ENCODE peak calls at places on chromosomes 6 and 20, in nine cellular contexts. L, H, C, X, S, O, N, K and G are unnamed samples.

GRCh38 chr20:51366155-51366886 is 176.2 kb downstream of the NFATC2 start:
- DNase-seq in L (no peak), H (peak), C (peak), X (no peak), S (no peak), O (no peak), N (no peak), K (peak), G (peak)

GRCh38 chr6:31851485-31851832 is 11.2 kb downstream of the NEU1 start:
- DNase-seq in L (no peak), H (no peak), C (no peak), X (no peak), S (no peak), O (no peak), N (no peak), K (no peak), G (no peak)

GRCh38 chr6:48075181-48075580 is 35.8 kb downstream of the PTCHD4 start:
- DNase-seq in L (no peak), H (no peak), C (no peak), X (no peak), S (no peak), O (no peak), N (no peak), K (no peak), G (no peak)

GRCh38 chr6:111658445-111659154 is 52.9 kb upstream of the TRAF3IP2 start:
- DNase-seq in L (no peak), H (peak), C (peak), X (no peak), S (no peak), O (no peak), N (no peak), K (no peak), G (no peak)

GRCh38 chr6:63904844-63905243 is 269.2 kb downstream of the PHF3 start:
- DNase-seq in L (no peak), H (peak), C (peak), X (no peak), S (no peak), O (no peak), N (no peak), K (peak), G (no peak)

GRCh38 chr20:13221673-13222318 is 722 bp downstream of the ISM1 start:
- DNase-seq in L (peak), H (peak), C (peak), X (peak), S (peak), O (peak), N (peak), K (peak), G (peak)

GRCh38 chr6:40936810-40937209 is 102.2 kb downstream of the UNC5CL start:
- DNase-seq in L (no peak), H (peak), C (peak), X (no peak), S (no peak), O (no peak), N (no peak), K (peak), G (no peak)

GRCh38 chr6:45724511-45724910 is 291.1 kb downstream of the CLIC5 start:
- DNase-seq in L (no peak), H (peak), C (peak), X (no peak), S (no peak), O (no peak), N (no peak), K (peak), G (no peak)

GRCh38 chr6:155274533-155274932 is 10.7 kb downstream of the CLDN20 start:
- DNase-seq in L (no peak), H (peak), C (peak), X (no peak), S (no peak), O (no peak), N (no peak), K (peak), G (no peak)

GRCh38 chr6:25652007-25652515 is at the start of gene SCGN:
- DNase-seq in L (peak), H (peak), C (peak), X (peak), S (peak), O (peak), N (peak), K (peak), G (peak)

GRCh38 chr20:57087102-57087501 is 179.3 kb downstream of the BMP7 start:
- DNase-seq in L (no peak), H (no peak), C (no peak), X (no peak), S (no peak), O (no peak), N (no peak), K (no peak), G (no peak)